ENCODE peak calls at places on chromosomes 3 and 15, in five cellular contexts. N is lower lobe of right lung, M is AG04450, R is pancreas, I is cardiac muscle cell. Q is an unnamed sample.

GRCh38 chr15:89794627-89795241 is 18.6 kb downstream of the MESP2 start:
- DNase-seq in N (no peak), M (no peak), R (no peak), I (no peak), Q (no peak)

GRCh38 chr15:40436116-40436891 is 4.4 kb upstream of the BAHD1 start:
- DNase-seq in N (no peak), M (no peak), R (no peak), I (no peak), Q (no peak)

GRCh38 chr3:113097821-113098516 is 107.2 kb downstream of the GTPBP8 start:
- DNase-seq in N (no peak), M (peak; percentile 72), R (no peak), I (no peak), Q (no peak)

GRCh38 chr3:141425523-141426233 is 57.4 kb downstream of the ZBTB38 start:
- DNase-seq in N (no peak), M (no peak), R (no peak), I (no peak), Q (no peak)

GRCh38 chr3:94862703-94863102 is 799.8 kb downstream of the NSUN3 start:
- DNase-seq in N (no peak), M (no peak), R (no peak), I (peak; percentile 16), Q (no peak)

GRCh38 chr3:93843981-93844380 is 129.7 kb downstream of the PROS1 start:
- DNase-seq in N (no peak), M (peak; percentile 7), R (no peak), I (no peak), Q (no peak)

GRCh38 chr15:70474682-70475438 is 288.5 kb downstream of the UACA start:
- DNase-seq in N (peak; percentile 89), M (peak; percentile 90), R (no peak), I (no peak), Q (no peak)

GRCh38 chr3:48748754-48749153 is 31.7 kb upstream of the IP6K2 start:
- DNase-seq in N (no peak), M (no peak), R (no peak), I (no peak), Q (no peak)

GRCh38 chr15:59298255-59298856 is 74.3 kb downstream of the MYO1E start:
- DNase-seq in N (no peak), M (no peak), R (no peak), I (no peak), Q (peak; percentile 92)

GRCh38 chr3:72100626-72101187 is 315.8 kb upstream of the PROK2 start:
- DNase-seq in N (peak; percentile 89), M (peak; percentile 6), R (peak; percentile 76), I (peak; percentile 61), Q (no peak)

GRCh38 chr3:7188551-7188950 is 327.6 kb downstream of the GRM7 start:
- DNase-seq in N (no peak), M (no peak), R (no peak), I (no peak), Q (no peak)

GRCh38 chr15:41957021-41957897 is 15.1 kb downstream of the EHD4 start:
- DNase-seq in N (no peak), M (no peak), R (no peak), I (peak; percentile 79), Q (peak; percentile 60)

GRCh38 chr15:83106994-83107840 is at the start of gene TM6SF1:
- DNase-seq in N (peak; percentile 64), M (no peak), R (peak; percentile 40), I (peak; percentile 61), Q (no peak)

GRCh38 chr3:88807471-88808090 is 299.8 kb upstream of the EPHA3 start:
- DNase-seq in N (no peak), M (no peak), R (no peak), I (no peak), Q (no peak)

GRCh38 chr3:184175981-184176376 is 1.3 kb downstream of the AP2M1 start:
- DNase-seq in N (no peak), M (no peak), R (no peak), I (no peak), Q (no peak)

GRCh38 chr3:131735121-131735520 is 232.3 kb upstream of the MRPL3 start:
- DNase-seq in N (no peak), M (no peak), R (no peak), I (no peak), Q (no peak)

GRCh38 chr3:178618907-178619306 is 82.7 kb downstream of the KCNMB2 start:
- DNase-seq in N (no peak), M (no peak), R (no peak), I (no peak), Q (no peak)

GRCh38 chr3:178629430-178630178 is 93.4 kb downstream of the KCNMB2 start:
- DNase-seq in N (no peak), M (no peak), R (no peak), I (no peak), Q (no peak)

GRCh38 chr3:178625053-178625600 is 88.9 kb downstream of the KCNMB2 start:
- DNase-seq in N (no peak), M (no peak), R (peak; percentile 46), I (no peak), Q (no peak)

GRCh38 chr3:178618197-178618596 is 82.0 kb downstream of the KCNMB2 start:
- DNase-seq in N (no peak), M (no peak), R (no peak), I (no peak), Q (no peak)

GRCh38 chr3:178623666-178624255 is 87.5 kb downstream of the KCNMB2 start:
- DNase-seq in N (no peak), M (no peak), R (no peak), I (no peak), Q (no peak)
- TF ChIP-seq CTCF in N (no peak), M (no peak), R (no peak), I (no peak), Q (no peak)

GRCh38 chr3:154129625-154130024 is 8.4 kb downstream of the ARHGEF26 start:
- DNase-seq in N (no peak), M (no peak), R (no peak), I (no peak), Q (no peak)
- H3K4me3 ChIP-seq in N (no peak overlapping the region), M (no peak overlapping the region), R (no peak overlapping the region), I (no peak overlapping the region), Q (no peak overlapping the region)

DNA sequence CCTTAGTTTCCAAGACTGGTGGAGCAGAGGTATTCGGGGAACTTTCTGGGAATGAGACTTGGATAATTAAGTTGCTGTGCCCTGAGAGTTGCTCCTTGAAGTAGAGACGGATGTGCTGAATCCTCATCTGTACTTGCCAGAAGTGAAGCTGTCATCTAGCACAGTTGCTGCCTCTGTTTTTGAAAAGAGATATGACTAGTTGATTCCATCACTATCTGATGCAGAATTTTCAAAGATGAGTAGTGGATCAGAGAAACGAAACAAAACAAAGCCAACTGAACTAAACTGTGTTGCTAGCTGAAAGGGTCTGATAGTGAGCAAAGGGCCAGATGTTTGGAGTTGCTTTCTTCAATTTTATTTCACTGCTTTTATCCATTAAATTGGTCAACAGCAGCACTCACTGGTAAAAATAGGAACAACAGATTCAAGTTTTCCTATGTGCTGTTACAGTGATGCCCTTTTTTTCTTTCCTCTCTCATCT is 52.7 kb downstream of the MITF start:
- DNase-seq in N (no peak), M (no peak), R (no peak), I (peak; percentile 36), Q (no peak)
- TF ChIP-seq CTCF in N (peak; percentile 45), M (peak; percentile 65), R (peak; percentile 10), I (peak; percentile 56), Q (peak; percentile 12)

GRCh38 chr3:159860727-159861126 is 127.9 kb upstream of the IL12A start:
- DNase-seq in N (no peak), M (no peak), R (no peak), I (no peak), Q (no peak)
- H3K4me3 ChIP-seq in N (no peak overlapping the region), M (no peak overlapping the region), R (no peak overlapping the region), I (no peak overlapping the region), Q (no peak overlapping the region)

DNA sequence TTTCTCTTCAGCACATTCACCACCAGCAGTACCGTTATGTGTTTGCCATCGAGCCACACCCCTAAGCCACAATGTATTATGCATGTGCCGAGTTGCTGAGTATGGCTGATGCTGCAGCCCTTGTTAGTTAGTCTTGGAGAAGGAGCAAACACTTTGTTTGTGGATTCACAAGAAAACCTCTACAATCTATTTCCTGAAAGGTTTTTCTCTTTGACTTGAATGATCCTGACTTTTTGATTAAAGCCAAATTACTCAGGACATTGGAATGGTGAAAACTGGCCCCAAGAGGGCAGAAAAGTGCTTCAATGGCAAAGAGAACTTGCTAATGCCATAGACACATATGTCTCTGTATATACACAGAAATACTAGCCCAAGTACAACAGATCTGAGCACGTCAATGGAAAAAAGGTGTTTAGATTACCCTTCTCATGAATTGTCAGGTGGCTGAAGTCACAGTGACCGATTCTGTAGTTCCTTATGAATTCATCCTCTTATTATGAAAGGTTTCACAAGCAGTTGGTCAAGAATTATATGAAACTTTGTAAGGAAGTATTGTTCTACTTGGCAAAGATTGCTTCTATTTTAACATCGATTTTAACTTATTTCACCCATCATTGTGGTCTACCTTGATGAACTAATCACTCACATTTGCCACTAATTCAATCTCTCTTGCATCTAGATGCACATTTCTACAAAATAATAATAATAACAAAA is 103.0 kb downstream of the P3H2 start:
- DNase-seq in N (no peak), M (peak; percentile 57), R (no peak), I (peak; percentile 36), Q (no peak)
- TF ChIP-seq CTCF in N (peak; percentile 31), M (peak; percentile 55), R (no peak), I (peak; percentile 49), Q (peak; percentile 17)

GRCh38 chr3:30292192-30292893 is 314.1 kb upstream of the TGFBR2 start:
- DNase-seq in N (no peak), M (no peak), R (no peak), I (no peak), Q (no peak)
- H3K4me3 ChIP-seq in N (no peak overlapping the region), M (no peak overlapping the region), R (no peak overlapping the region), I (no peak overlapping the region), Q (no peak overlapping the region)

GRCh38 chr3:52481819-52482521 is 13.2 kb upstream of the STAB1 start:
- DNase-seq in N (no peak), M (no peak), R (peak; percentile 65), I (peak; percentile 32), Q (no peak)
- TF ChIP-seq CTCF in N (peak; percentile 32), M (peak; percentile 45), R (no peak), I (peak; percentile 49), Q (peak; percentile 49)

GRCh38 chr15:85579011-85579701 is 198.8 kb downstream of the AKAP13 start:
- DNase-seq in N (no peak), M (no peak), R (no peak), I (no peak), Q (no peak)
- H3K4me3 ChIP-seq in N (peak overlapping the region; percentile 57), M (no peak overlapping the region), R (peak overlapping the region; percentile 47), I (no peak overlapping the region), Q (no peak overlapping the region)

Q was measured in GM12864.